ENCODE peak calls at places on chromosomes 3 and 15, in seven cellular contexts. B is SK-MEL-5, V is KBM-7, Z is SW 1271, A is K562, U is GM19239, O is RCC 7860. R is an unnamed sample.
A peak's percentile ranks its signal among the peaks of the same experiment; 100 is the strongest.

GRCh38 chr15:85704021-85704420 is 90.7 kb downstream of the KLHL25 start:
- DNase-seq in B (peak; percentile 29), V (no peak), Z (no peak), A (no peak), U (no peak), O (no peak), R (no peak)

GRCh38 chr3:65935724-65936123 is 103.0 kb downstream of the MAGI1 start:
- DNase-seq in B (no peak), V (no peak), Z (no peak), A (no peak), U (no peak), O (no peak), R (no peak)

GRCh38 chr15:33194237-33194636 is 277 bp downstream of the FMN1 start:
- DNase-seq in B (no peak), V (no peak), Z (no peak), A (peak; percentile 9), U (no peak), O (no peak), R (no peak)

GRCh38 chr3:142210144-142210543 is 15.2 kb downstream of the GK5 start:
- DNase-seq in B (no peak), V (no peak), Z (no peak), A (no peak), U (no peak), O (no peak), R (no peak)

GRCh38 chr3:149532463-149533180 is 58.1 kb downstream of the TM4SF4 start:
- DNase-seq in B (no peak), V (no peak), Z (no peak), A (no peak), U (peak; percentile 10), O (no peak), R (no peak)

GRCh38 chr3:16300282-16300681 is 35.3 kb downstream of the OXNAD1 start:
- DNase-seq in B (no peak), V (no peak), Z (no peak), A (no peak), U (no peak), O (peak; percentile 59), R (no peak)

GRCh38 chr3:37935756-37936666 is 54.6 kb upstream of the VILL start:
- DNase-seq in B (peak; percentile 97), V (peak; percentile 40), Z (peak; percentile 81), A (no peak), U (no peak), O (peak; percentile 78), R (no peak)

GRCh38 chr3:196175717-196176116 is 35.5 kb downstream of the ZDHHC19 start:
- DNase-seq in B (no peak), V (no peak), Z (no peak), A (no peak), U (no peak), O (no peak), R (no peak)

GRCh38 chr3:70049761-70050160 is 50.2 kb downstream of the SAMMSON start:
- DNase-seq in B (no peak), V (no peak), Z (no peak), A (no peak), U (no peak), O (no peak), R (no peak)

GRCh38 chr3:133135303-133135702 is 97.1 kb downstream of the TMEM108 start:
- DNase-seq in B (no peak), V (no peak), Z (no peak), A (no peak), U (no peak), O (no peak), R (no peak)

GRCh38 chr15:90837052-90837621 is 31.3 kb upstream of the FURIN start:
- DNase-seq in B (no peak), V (no peak), Z (no peak), A (no peak), U (no peak), O (no peak), R (no peak)

GRCh38 chr3:41159581-41160189 is 39.6 kb upstream of the CTNNB1 start:
- DNase-seq in B (no peak), V (no peak), Z (no peak), A (no peak), U (no peak), O (no peak), R (no peak)